ENCODE peak calls at places on chromosomes 11 and 22, in nine cellular contexts. W is fibroblast of lung, I is upper lobe of right lung, S is adrenal gland, O is heart right ventricle, A is Peyer's patch, V is psoas muscle, X is ovary, B is cardiac muscle cell. H is an unnamed sample. For H3K9me3, the result is how much of the 10 kb centered on the place peaks cover.

GRCh38 chr22:46010177-46010867 is 33.4 kb upstream of the WNT7B start:
- DNase-seq in I (peak), V (peak), O (no peak), W (peak), B (peak), A (peak), S (no peak), X (peak), H (peak)

GRCh38 chr11:67240575-67241389 is 25.5 kb upstream of the GRK2 start:
- DNase-seq in S (peak), O (peak), I (peak), V (peak), W (peak), B (peak), X (peak), A (peak), H (peak)

GRCh38 chr22:46560696-46561295 is 23.4 kb upstream of the CELSR1 start:
- DNase-seq in X (no peak), I (no peak), W (no peak), B (no peak), S (no peak), A (peak), V (no peak), O (no peak), H (no peak)

GRCh38 chr11:6667733-6668374 is 12.2 kb upstream of the DCHS1 start:
- DNase-seq in S (no peak), W (no peak), V (no peak), A (no peak), I (no peak), O (peak), X (no peak), B (peak), H (no peak)

GRCh38 chr22:36289406-36289870 is 36.5 kb downstream of the APOL1 start:
- DNase-seq in W (no peak), I (peak), O (no peak), A (peak), X (no peak), S (no peak), V (no peak), B (no peak), H (no peak)

GRCh38 chr11:112085822-112086421 is 634 bp downstream of the TIMM8B start:
- DNase-seq in I (no peak), W (peak), A (no peak), V (peak), B (peak), X (no peak), S (peak), O (no peak), H (no peak)

GRCh38 chr11:40384991-40385390 is 1074.5 kb downstream of the LRRC4C start:
- DNase-seq in W (peak), I (no peak), B (no peak), V (no peak), S (no peak), A (no peak), O (no peak), X (no peak), H (no peak)

GRCh38 chr11:21411114-21411513 is 741.7 kb downstream of the NELL1 start:
- DNase-seq in A (no peak), V (no peak), W (no peak), B (no peak), S (no peak), O (no peak), I (no peak), X (no peak), H (no peak)

GRCh38 chr22:42945736-42946135 is 69.2 kb downstream of the PACSIN2 start:
- DNase-seq in A (no peak), V (no peak), I (no peak), X (no peak), B (no peak), S (no peak), O (no peak), W (no peak), H (no peak)

GRCh38 chr11:74010306-74010981 is 1.6 kb upstream of the UCP3 start:
- DNase-seq in I (no peak), X (no peak), W (no peak), V (no peak), O (no peak), S (no peak), B (no peak), A (no peak), H (no peak)

GRCh38 chr11:64849600-64850356 is 5.3 kb upstream of the CDC42BPG start:
- DNase-seq in X (no peak), A (no peak), V (peak), S (no peak), O (peak), I (no peak), B (peak), W (no peak), H (no peak)

GRCh38 chr11:2913029-2913431 is 16.2 kb downstream of the PHLDA2 start:
- DNase-seq in S (no peak), W (peak), O (no peak), V (no peak), I (no peak), X (no peak), A (no peak), B (peak), H (no peak)

GRCh38 chr11:129695543-129696308 is 119.9 kb upstream of the TMEM45B start:
- DNase-seq in I (peak), S (peak), V (peak), A (peak), B (peak), W (peak), X (no peak), O (peak), H (peak)

GRCh38 chr22:47337161-47337621 is 574.7 kb downstream of the TBC1D22A start:
- DNase-seq in W (peak), I (no peak), B (peak), V (no peak), O (no peak), A (no peak), X (peak), S (peak), H (peak)

GRCh38 chr11:95659088-95659487 is 130.5 kb downstream of the FAM76B start:
- DNase-seq in X (no peak), S (no peak), B (no peak), A (no peak), W (peak), I (no peak), V (no peak), O (no peak), H (no peak)

GRCh38 chr22:44023404-44024287 is 456 bp upstream of the PARVB start:
- DNase-seq in O (no peak), A (peak), V (peak), B (peak), W (peak), I (peak), S (peak), X (peak), H (peak)

GRCh38 chr22:47458348-47458747 is 695.9 kb downstream of the TBC1D22A start:
- DNase-seq in I (no peak), V (no peak), B (no peak), O (no peak), X (no peak), A (no peak), W (no peak), S (no peak), H (no peak)

GRCh38 chr22:23910496-23911190 is 16.5 kb downstream of the MIF start:
- DNase-seq in A (no peak), I (no peak), V (no peak), B (no peak), W (no peak), O (no peak), S (no peak), X (no peak), H (no peak)

GRCh38 chr22:28846994-28847393 is 36.4 kb upstream of the ZNRF3 start:
- DNase-seq in V (no peak), I (no peak), W (no peak), X (no peak), B (no peak), S (no peak), A (no peak), O (no peak), H (no peak)

GRCh38 chr22:26502688-26503561 is 9.3 kb downstream of the TFIP11 start:
- DNase-seq in B (peak), S (peak), I (no peak), W (peak), V (peak), X (no peak), A (no peak), O (peak), H (no peak)
- TF ChIP-seq CTCF in B (peak), S (peak), I (peak), W (peak), V (peak), X (no peak), A (peak), O (peak), H (no peak)

DNA sequence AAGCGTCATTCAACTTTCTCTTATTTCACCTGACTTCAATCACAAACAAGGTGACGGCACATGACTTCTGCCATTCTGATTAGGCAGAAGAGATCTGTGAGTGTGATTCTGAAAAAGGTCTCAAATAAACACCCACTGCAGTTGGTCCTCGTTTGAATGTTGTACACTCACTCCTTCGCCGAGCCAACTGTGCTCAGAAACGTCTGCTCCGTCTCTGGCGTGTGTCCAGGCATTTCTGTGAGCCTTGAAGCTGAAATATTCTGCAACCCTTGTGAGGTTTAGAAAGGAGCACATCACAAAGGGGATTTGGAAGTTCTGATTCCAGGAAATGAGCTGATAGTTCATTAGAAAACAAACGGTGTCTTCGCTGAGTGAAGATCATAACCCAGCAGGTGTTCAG is 623.9 kb upstream of the KIRREL3 start:
- DNase-seq in O (peak), V (no peak), X (no peak), I (no peak), S (no peak), B (peak), W (peak), A (no peak), H (no peak)
- H3K9me3 ChIP-seq in O (under half), V (under half), X (under half), I (under half), S (under half), B (under half), W (under half), A (under half), H (under half)

DNA sequence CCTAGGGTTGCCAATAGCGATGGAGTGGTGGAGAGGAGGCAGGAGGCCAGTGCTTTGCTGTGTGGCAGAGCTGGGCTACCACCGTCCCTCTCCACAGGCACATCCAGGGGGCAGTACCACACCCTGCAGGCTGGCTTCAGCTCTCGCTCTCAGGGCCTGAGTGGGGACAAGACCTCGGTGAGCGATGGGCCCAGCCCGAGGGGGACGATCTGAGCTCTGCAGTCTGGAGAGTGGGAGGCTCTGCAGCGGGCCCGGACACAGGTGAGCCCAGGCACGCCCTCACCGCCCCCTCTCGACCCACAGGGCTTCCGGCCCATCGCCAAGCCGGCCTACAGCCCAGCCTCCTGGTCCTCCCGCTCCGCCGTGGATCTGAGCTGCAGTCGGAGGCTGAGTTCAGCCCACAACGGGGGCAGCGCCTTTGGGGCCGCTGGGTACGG is 2.5 kb downstream of the PKP3 start:
- DNase-seq in B (peak), V (no peak), W (peak), S (no peak), A (no peak), O (no peak), X (no peak), I (no peak), H (no peak)
- TF ChIP-seq CTCF in B (peak), V (peak), W (peak), S (no peak), A (no peak), O (peak), X (no peak), I (no peak), H (no peak)

GRCh38 chr11:23772081-23772480 is 724.8 kb upstream of the LUZP2 start:
- DNase-seq in O (no peak), A (no peak), W (no peak), X (no peak), I (no peak), V (no peak), S (no peak), B (no peak), H (no peak)
- H3K9me3 ChIP-seq in O (under half), A (under half), W (under half), X (under half), I (under half), V (under half), S (under half), B (under half), H (under half)

GRCh38 chr11:15988693-15989231 is 367.6 kb downstream of the SOX6 start:
- DNase-seq in W (no peak), A (no peak), V (no peak), S (no peak), I (no peak), B (peak), O (no peak), X (no peak), H (no peak)
- TF ChIP-seq CTCF in W (no peak), A (no peak), V (peak), S (no peak), I (peak), B (peak), O (peak), X (no peak), H (no peak)

DNA sequence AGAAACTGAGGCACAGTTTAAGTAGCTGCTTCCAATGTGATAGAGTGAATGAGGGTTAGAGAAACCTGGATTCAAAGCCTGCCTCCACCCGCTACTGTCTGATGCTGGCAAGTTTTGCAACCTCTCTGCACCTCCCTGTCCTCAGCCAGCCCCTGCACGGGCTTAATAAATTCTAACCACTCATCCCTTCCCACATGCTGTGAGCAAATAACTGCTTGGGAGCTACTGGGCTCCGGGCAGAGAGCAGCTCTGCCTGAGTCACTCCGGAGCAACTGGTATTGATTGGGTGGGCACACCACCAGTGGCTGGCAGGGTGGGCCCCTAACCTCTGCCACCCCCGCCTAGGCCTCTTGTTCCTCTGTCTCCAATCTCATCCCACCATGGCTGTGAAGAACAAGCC is 104.3 kb upstream of the SYT13 start:
- DNase-seq in I (no peak), A (peak), O (no peak), X (no peak), B (no peak), V (no peak), S (no peak), W (no peak), H (no peak)
- H3K9me3 ChIP-seq in I (under half), A (under half), O (under half), X (under half), B (under half), V (under half), S (under half), W (under half), H (under half)

GRCh38 chr11:48116843-48117242 is 99.8 kb upstream of the OR4B1 start:
- DNase-seq in I (no peak), X (no peak), O (no peak), A (no peak), B (peak), V (no peak), S (no peak), W (no peak), H (no peak)
- TF ChIP-seq CTCF in I (peak), X (no peak), O (peak), A (peak), B (peak), V (peak), S (no peak), W (peak), H (no peak)

GRCh38 chr11:55624531-55624930 is 10.4 kb upstream of the OR4P4 start:
- DNase-seq in V (no peak), I (no peak), B (no peak), A (no peak), X (no peak), S (no peak), W (no peak), O (no peak), H (no peak)
- H3K9me3 ChIP-seq in V (under half), I (under half), B (under half), A (under half), X (under half), S (under half), W (under half), O (under half), H (under half)

DNA sequence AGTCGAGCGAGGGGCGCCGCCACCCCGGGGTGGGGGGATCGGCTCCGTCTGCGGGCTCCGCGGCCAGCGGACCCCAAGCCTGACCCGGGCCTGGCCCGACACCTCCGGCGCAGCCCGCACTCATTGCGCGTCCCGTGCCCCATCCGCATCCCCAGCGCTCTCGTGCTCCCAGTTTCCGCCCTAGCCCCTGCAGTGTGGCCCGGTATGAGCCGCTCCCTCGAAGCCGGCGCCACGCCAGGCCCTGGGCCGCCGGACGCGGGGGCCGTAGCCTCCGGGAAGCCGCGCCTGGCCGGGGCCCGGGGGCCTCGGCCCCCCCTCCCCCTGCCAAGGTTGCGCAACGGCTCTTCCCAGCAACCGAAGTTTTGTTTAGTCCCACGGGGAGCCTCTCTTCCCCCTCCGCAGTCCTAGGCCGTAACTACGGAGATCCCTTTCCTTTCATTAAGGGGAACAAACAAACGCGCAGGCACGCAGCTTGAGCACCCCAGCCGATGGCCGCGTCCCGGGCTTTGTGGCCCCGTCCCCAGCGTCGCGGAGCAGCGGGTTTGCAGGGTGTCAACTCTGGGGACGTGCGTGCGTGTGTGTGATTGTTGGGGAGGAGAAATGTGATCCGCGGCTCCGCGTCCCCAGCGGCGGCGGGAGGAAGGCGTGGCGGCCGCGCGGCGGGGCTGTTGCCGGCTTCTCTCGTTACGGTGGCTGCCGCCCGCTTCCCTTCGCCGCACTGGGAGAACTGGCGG is 883 bp downstream of the HIPK3 start:
- DNase-seq in I (peak), S (peak), X (peak), V (peak), W (peak), B (peak), O (peak), A (peak), H (peak)
- TF ChIP-seq CTCF in I (peak), S (peak), X (no peak), V (peak), W (no peak), B (peak), O (peak), A (peak), H (no peak)